ENCODE peak calls at places on chromosomes 12 and 14, in six cellular contexts. W, A, Y, C, J and U are unnamed samples.

GRCh38 chr12:65699251-65699650 is 125.0 kb upstream of the HMGA2 start:
- DNase-seq in W (peak), Y (no peak), A (no peak), C (no peak), J (peak), U (no peak)

GRCh38 chr14:105167303-105168092 is 1.1 kb downstream of the JAG2 start:
- DNase-seq in Y (no peak), W (no peak), A (no peak), J (no peak), C (no peak), U (no peak)

GRCh38 chr12:12469386-12469785 is 93.3 kb downstream of the DUSP16 start:
- DNase-seq in Y (no peak), A (no peak), J (no peak), W (no peak), C (no peak), U (no peak)

GRCh38 chr12:114294303-114294685 is 111.7 kb downstream of the TBX5 start:
- DNase-seq in J (peak), Y (no peak), C (no peak), A (no peak), W (peak), U (no peak)

GRCh38 chr12:112122823-112123690 is 2.3 kb upstream of the TRAFD1 start:
- DNase-seq in C (no peak), W (peak), Y (no peak), A (peak), J (peak), U (no peak)

GRCh38 chr12:62683724-62684501 is 217.3 kb downstream of the MON2 start:
- DNase-seq in J (peak), Y (no peak), W (no peak), C (no peak), A (no peak), U (no peak)

GRCh38 chr12:85076688-85077430 is 40.7 kb downstream of the LRRIQ1 start:
- DNase-seq in W (peak), J (peak), A (peak), C (no peak), Y (no peak), U (no peak)

GRCh38 chr14:102786758-102787157 is 9.5 kb downstream of the TRAF3 start:
- DNase-seq in Y (no peak), J (no peak), A (no peak), W (no peak), C (no peak), U (no peak)

GRCh38 chr14:91115986-91116385 is 2.1 kb downstream of the DGLUCY start:
- DNase-seq in A (no peak), W (peak), J (no peak), C (no peak), Y (no peak), U (no peak)

GRCh38 chr14:95156765-95157194 is 549 bp downstream of the DICER1 start:
- DNase-seq in A (no peak), Y (peak), W (no peak), J (no peak), C (no peak), U (no peak)

GRCh38 chr14:103512701-103513611 is 9.7 kb downstream of the CKB start:
- DNase-seq in C (no peak), J (peak), W (peak), Y (no peak), A (peak), U (no peak)

GRCh38 chr12:2052861-2053674 is at the start of gene CACNA1C:
- DNase-seq in W (peak), A (no peak), Y (no peak), J (peak), C (no peak), U (no peak)

GRCh38 chr12:32891956-32892355 is 4.6 kb downstream of the PKP2 start:
- DNase-seq in A (no peak), C (no peak), W (peak), Y (no peak), J (no peak), U (no peak)

GRCh38 chr12:97561321-97562230 is 99.0 kb downstream of the RMST start:
- DNase-seq in A (no peak), W (no peak), J (no peak), C (no peak), Y (no peak), U (no peak)